ENCODE peak calls at places on chromosomes 7 and 10, in four cellular contexts. One of them, this sample, is unnamed.

GRCh38 chr10:565676-566075 is 123.8 kb downstream of the DIP2C start:
- DNase-seq in HEK293T: no peak
- DNase-seq in sciatic nerve: no peak
- DNase-seq in ACHN: no peak
- DNase-seq in this sample: no peak

GRCh38 chr7:22932896-22933295 is 81.0 kb downstream of the HYCC1 start:
- DNase-seq in HEK293T: no peak
- DNase-seq in sciatic nerve: no peak
- DNase-seq in ACHN: no peak
- DNase-seq in this sample: no peak

GRCh38 chr10:43282881-43283280 is 16.0 kb upstream of the RASGEF1A start:
- DNase-seq in HEK293T: peak
- DNase-seq in sciatic nerve: no peak
- DNase-seq in ACHN: peak
- DNase-seq in this sample: no peak

GRCh38 chr10:71755179-71755879 is 18.0 kb downstream of the VSIR start:
- DNase-seq in HEK293T: no peak
- DNase-seq in sciatic nerve: no peak
- DNase-seq in ACHN: no peak
- DNase-seq in this sample: no peak

GRCh38 chr7:124322561-124322960 is 289.7 kb upstream of the TMEM229A start:
- DNase-seq in HEK293T: no peak
- DNase-seq in sciatic nerve: no peak
- DNase-seq in ACHN: no peak
- DNase-seq in this sample: no peak

GRCh38 chr7:28592861-28593260 is 180.5 kb downstream of the CREB5 start:
- DNase-seq in HEK293T: no peak
- DNase-seq in sciatic nerve: no peak
- DNase-seq in ACHN: no peak
- DNase-seq in this sample: no peak

GRCh38 chr10:74598891-74599566 is 227.4 kb upstream of the KAT6B start:
- DNase-seq in HEK293T: no peak
- DNase-seq in sciatic nerve: no peak
- DNase-seq in ACHN: no peak
- DNase-seq in this sample: no peak

GRCh38 chr7:137628211-137628610 is 218.6 kb downstream of the DGKI start:
- DNase-seq in HEK293T: no peak
- DNase-seq in sciatic nerve: no peak
- DNase-seq in ACHN: no peak
- DNase-seq in this sample: no peak

GRCh38 chr10:71889388-71889987 is 38.4 kb upstream of the PSAP start:
- DNase-seq in HEK293T: no peak
- DNase-seq in sciatic nerve: no peak
- DNase-seq in ACHN: peak
- DNase-seq in this sample: peak

GRCh38 chr10:110774069-110775021 is 97.4 kb upstream of the PDCD4 start:
- DNase-seq in HEK293T: no peak
- DNase-seq in sciatic nerve: no peak
- DNase-seq in ACHN: peak
- DNase-seq in this sample: peak

GRCh38 chr10:70480254-70480861 is 1.8 kb downstream of the PALD1 start:
- DNase-seq in HEK293T: no peak
- DNase-seq in sciatic nerve: no peak
- DNase-seq in ACHN: no peak
- DNase-seq in this sample: no peak

GRCh38 chr10:55019461-55019860 is 218.4 kb upstream of the PCDH15 start:
- DNase-seq in HEK293T: no peak
- DNase-seq in sciatic nerve: no peak
- DNase-seq in ACHN: no peak
- DNase-seq in this sample: no peak

GRCh38 chr7:18831381-18831901 is 286.0 kb downstream of the TWIST1 start:
- DNase-seq in HEK293T: no peak
- DNase-seq in sciatic nerve: no peak
- DNase-seq in ACHN: no peak
- DNase-seq in this sample: no peak

GRCh38 chr10:131219955-131220489 is 91.5 kb downstream of the TCERG1L start:
- DNase-seq in HEK293T: no peak
- DNase-seq in sciatic nerve: no peak
- DNase-seq in ACHN: no peak
- DNase-seq in this sample: no peak

GRCh38 chr7:151725844-151726770 is 150.8 kb downstream of the PRKAG2 start:
- DNase-seq in HEK293T: no peak
- DNase-seq in sciatic nerve: no peak
- DNase-seq in ACHN: no peak
- DNase-seq in this sample: no peak

GRCh38 chr7:150368884-150369739 is 490 bp downstream of the REPIN1 start:
- DNase-seq in HEK293T: peak
- DNase-seq in sciatic nerve: peak
- DNase-seq in ACHN: peak
- DNase-seq in this sample: peak

GRCh38 chr7:86647340-86648094 is 3.8 kb downstream of the GRM3 start:
- DNase-seq in HEK293T: no peak
- DNase-seq in sciatic nerve: no peak
- DNase-seq in ACHN: no peak
- DNase-seq in this sample: no peak

GRCh38 chr7:100044719-100045118 is 4.9 kb upstream of the ZSCAN21 start:
- DNase-seq in HEK293T: no peak
- DNase-seq in sciatic nerve: no peak
- DNase-seq in ACHN: no peak
- DNase-seq in this sample: no peak

GRCh38 chr10:88253-88652 is 39.2 kb upstream of the TUBB8 start:
- DNase-seq in HEK293T: no peak
- DNase-seq in sciatic nerve: no peak
- DNase-seq in ACHN: no peak
- DNase-seq in this sample: no peak

GRCh38 chr10:43901302-43901701 is 252.6 kb upstream of the ZNF32 start:
- DNase-seq in HEK293T: no peak
- DNase-seq in sciatic nerve: no peak
- DNase-seq in ACHN: no peak
- DNase-seq in this sample: no peak

This sample was measured in LoVo.